ENCODE peak calls at places on chromosomes 1 and 21, in seven cellular contexts. M, U, C, S, L, E and N are unnamed samples.
A peak's percentile ranks its signal among the peaks of the same experiment; 100 is the strongest.

GRCh38 chr1:195345149-195345548 is 1263.1 kb downstream of the KCNT2 start:
- DNase-seq in S (no peak), C (peak; percentile 73), M (no peak), E (no peak), U (no peak), L (no peak), N (no peak)

GRCh38 chr1:112954059-112954458 is 1.9 kb downstream of the SLC16A1 start:
- DNase-seq in U (no peak), M (no peak), S (no peak), E (no peak), L (no peak), C (no peak), N (no peak)

GRCh38 chr21:34935868-34936267 is 113.2 kb downstream of the RUNX1 start:
- DNase-seq in S (peak; percentile 20), L (no peak), M (peak; percentile 35), U (no peak), E (no peak), C (no peak), N (no peak)

GRCh38 chr1:205248793-205249601 is 21.3 kb downstream of the TMCC2 start:
- DNase-seq in L (no peak), C (no peak), E (peak; percentile 75), M (peak; percentile 49), S (no peak), U (no peak), N (no peak)

GRCh38 chr1:29682918-29683314 is 446.6 kb downstream of the PTPRU start:
- DNase-seq in C (no peak), U (peak; percentile 21), L (no peak), S (peak; percentile 14), E (peak; percentile 53), M (peak; percentile 61), N (no peak)

GRCh38 chr1:41006942-41007865 is 14.3 kb downstream of the SLFNL1 start:
- DNase-seq in M (no peak), C (no peak), U (no peak), E (no peak), S (no peak), L (no peak), N (no peak)

GRCh38 chr1:62689524-62689923 is 1.3 kb upstream of the DOCK7 start:
- DNase-seq in S (peak; percentile 84), M (peak; percentile 85), C (no peak), E (no peak), U (no peak), L (no peak), N (no peak)

GRCh38 chr1:75345538-75346292 is 211.5 kb downstream of the LHX8 start:
- DNase-seq in C (no peak), U (no peak), L (no peak), S (no peak), E (no peak), M (peak; percentile 82), N (no peak)

GRCh38 chr1:192632641-192633532 is 3.1 kb upstream of the RGS13 start:
- DNase-seq in L (no peak), E (no peak), C (peak; percentile 23), M (no peak), U (no peak), S (no peak), N (no peak)

GRCh38 chr1:179169616-179170467 is 59.6 kb downstream of the ABL2 start:
- DNase-seq in M (peak; percentile 80), L (no peak), C (no peak), S (peak; percentile 87), E (no peak), U (no peak), N (peak; percentile 10)

GRCh38 chr1:29688477-29689365 is 452.4 kb downstream of the PTPRU start:
- DNase-seq in S (peak; percentile 92), M (peak; percentile 95), L (no peak), U (no peak), E (peak; percentile 55), C (peak; percentile 59), N (no peak)